ENCODE peak calls at places on chromosomes 2 and 18, in six cellular contexts. R is spleen; I is CD8-positive, alpha-beta memory T cell; B is lower lobe of right lung; A is right cardiac atrium; D is SJSA1. P is an unnamed sample.

GRCh38 chr2:38279201-38279600 is 97.9 kb downstream of the ATL2 start:
- DNase-seq in R (no peak), I (no peak), B (no peak), A (no peak), D (no peak), P (no peak)

GRCh38 chr2:224033601-224034000 is 5.5 kb downstream of the SERPINE2 start:
- DNase-seq in R (no peak), I (no peak), B (no peak), A (no peak), D (no peak), P (no peak)

GRCh38 chr2:188983427-188984101 is 9.4 kb downstream of the COL3A1 start:
- DNase-seq in R (no peak), I (no peak), B (no peak), A (no peak), D (peak; percentile 38), P (no peak)

GRCh38 chr2:156147594-156148330 is 184.8 kb downstream of the NR4A2 start:
- DNase-seq in R (no peak), I (no peak), B (no peak), A (no peak), D (no peak), P (no peak)

GRCh38 chr2:212777020-212777491 is 238.5 kb upstream of the ERBB4 start:
- DNase-seq in R (no peak), I (peak; percentile 14), B (no peak), A (no peak), D (peak; percentile 39), P (no peak)

GRCh38 chr2:10495311-10495987 is 47.3 kb upstream of the ODC1 start:
- DNase-seq in R (peak; percentile 52), I (no peak), B (no peak), A (no peak), D (no peak), P (no peak)

GRCh38 chr2:241903121-241904010 is 33.8 kb downstream of the RTP5 start:
- DNase-seq in R (peak; percentile 64), I (no peak), B (peak; percentile 35), A (no peak), D (no peak), P (no peak)

GRCh38 chr18:42583197-42583776 is 532.2 kb downstream of the RIT2 start:
- DNase-seq in R (no peak), I (no peak), B (no peak), A (no peak), D (no peak), P (no peak)

GRCh38 chr2:98518106-98518505 is 73.4 kb downstream of the INPP4A start:
- DNase-seq in R (peak; percentile 81), I (peak; percentile 53), B (no peak), A (no peak), D (no peak), P (peak; percentile 68)

GRCh38 chr2:113760400-113760799 is 4.0 kb upstream of the SLC35F5 start:
- DNase-seq in R (no peak), I (no peak), B (no peak), A (no peak), D (no peak), P (no peak)

GRCh38 chr2:18247282-18248110 is 313.0 kb downstream of the RDH14 start:
- DNase-seq in R (no peak), I (no peak), B (no peak), A (no peak), D (peak; percentile 66), P (no peak)

GRCh38 chr2:71465961-71466300 is 12.6 kb downstream of the DYSF start:
- DNase-seq in R (no peak), I (no peak), B (no peak), A (no peak), D (no peak), P (no peak)

GRCh38 chr2:727071-727470 is 49.9 kb upstream of the TMEM18 start:
- DNase-seq in R (no peak), I (no peak), B (no peak), A (no peak), D (no peak), P (no peak)

GRCh38 chr2:192043216-192043870 is 151.4 kb downstream of the TMEFF2 start:
- DNase-seq in R (no peak), I (no peak), B (no peak), A (no peak), D (no peak), P (no peak)

GRCh38 chr2:30631051-30631671 is 176.1 kb downstream of the CAPN13 start:
- DNase-seq in R (no peak), I (peak; percentile 18), B (no peak), A (no peak), D (no peak), P (no peak)

GRCh38 chr2:67213270-67213670 is 183.9 kb upstream of the ETAA1 start:
- DNase-seq in R (no peak), I (no peak), B (no peak), A (no peak), D (no peak), P (peak; percentile 53)

GRCh38 chr2:177545981-177546600 is 153.5 kb downstream of the AGPS start:
- DNase-seq in R (no peak), I (no peak), B (no peak), A (no peak), D (no peak), P (no peak)

GRCh38 chr2:223383315-223383714 is 218.8 kb downstream of the SCG2 start:
- DNase-seq in R (no peak), I (no peak), B (no peak), A (no peak), D (no peak), P (no peak)

GRCh38 chr2:40487592-40487991 is 35.7 kb upstream of the SLC8A1 start:
- DNase-seq in R (no peak), I (no peak), B (no peak), A (peak; percentile 21), D (no peak), P (no peak)

GRCh38 chr2:80548469-80548868 is 243.9 kb upstream of the LRRTM1 start:
- DNase-seq in R (no peak), I (no peak), B (no peak), A (peak; percentile 20), D (no peak), P (no peak)

GRCh38 chr18:21826196-21826595 is 85.6 kb downstream of the MIB1 start:
- DNase-seq in R (no peak), I (no peak), B (no peak), A (no peak), D (no peak), P (no peak)

GRCh38 chr2:187567126-187567525 is 12.9 kb upstream of the TFPI start:
- DNase-seq in R (no peak), I (no peak), B (no peak), A (no peak), D (no peak), P (no peak)

GRCh38 chr2:165357758-165358157 is 111.7 kb upstream of the CSRNP3 start:
- DNase-seq in R (no peak), I (no peak), B (no peak), A (no peak), D (no peak), P (no peak)

GRCh38 chr2:46666044-46666662 is 186.8 kb downstream of the TMEM247 start:
- DNase-seq in R (no peak), I (no peak), B (no peak), A (peak; percentile 80), D (no peak), P (peak; percentile 95)

GRCh38 chr2:216108310-216108966 is 710 bp upstream of the XRCC5 start:
- DNase-seq in R (no peak), I (no peak), B (no peak), A (no peak), D (peak; percentile 8), P (no peak)

GRCh38 chr2:10428355-10428754 is 19.8 kb downstream of the ODC1 start:
- DNase-seq in R (peak; percentile 58), I (no peak), B (no peak), A (no peak), D (no peak), P (no peak)

GRCh38 chr2:151774506-151774905 is 40.2 kb upstream of the NEB start:
- DNase-seq in R (no peak), I (no peak), B (no peak), A (no peak), D (peak; percentile 31), P (no peak)

GRCh38 chr2:132902626-132903025 is 232.6 kb upstream of the LYPD1 start:
- DNase-seq in R (no peak), I (no peak), B (no peak), A (no peak), D (no peak), P (no peak)

GRCh38 chr2:15664273-15665066 is 72.8 kb downstream of the DDX1 start:
- DNase-seq in R (no peak), I (no peak), B (no peak), A (no peak), D (no peak), P (no peak)

GRCh38 chr18:24964213-24964612 is 387.8 kb downstream of the ZNF521 start:
- DNase-seq in R (no peak), I (no peak), B (no peak), A (no peak), D (no peak), P (no peak)

GRCh38 chr2:226548706-226549105 is 250.9 kb downstream of the IRS1 start:
- DNase-seq in R (no peak), I (no peak), B (no peak), A (no peak), D (no peak), P (no peak)

GRCh38 chr2:52127527-52127926 is 1095.6 kb upstream of the NRXN1 start:
- DNase-seq in R (no peak), I (no peak), B (no peak), A (no peak), D (no peak), P (no peak)
- H3K9me3 ChIP-seq in R (peaks cover 3% of the 10 kb centered on the region), I (no peaks in the 10 kb centered on the region), B (no peaks in the 10 kb centered on the region), A (no peaks in the 10 kb centered on the region), D (peaks cover 5% of the 10 kb centered on the region), P (no peaks in the 10 kb centered on the region)

DNA sequence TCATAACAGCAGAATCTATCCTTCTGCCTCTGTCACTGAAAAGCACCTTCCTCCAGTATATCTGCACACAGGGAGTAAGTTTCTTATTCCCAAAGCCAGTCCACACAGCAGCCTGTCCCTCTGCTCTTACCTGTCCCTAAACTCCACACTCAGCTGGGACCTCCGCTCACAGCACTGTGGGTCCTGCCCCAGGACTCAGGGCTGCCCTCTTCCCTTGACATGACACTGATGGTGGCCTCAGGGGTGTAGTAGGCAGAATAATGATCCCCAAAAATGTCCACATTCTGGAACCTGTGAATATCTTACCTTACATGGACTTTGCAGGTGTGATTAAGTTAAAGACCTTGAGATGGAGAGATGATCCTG is 39.7 kb upstream of the EML4 start:
- DNase-seq in R (no peak), I (no peak), B (no peak), A (no peak), D (no peak), P (no peak)
- H3K4me1 ChIP-seq in R (peaks cover 77% of the 10 kb centered on the region), I (peaks cover 95% of the 10 kb centered on the region), B (peaks cover 64% of the 10 kb centered on the region), A (peaks cover 7% of the 10 kb centered on the region), D (peaks cover 78% of the 10 kb centered on the region), P (peaks cover 53% of the 10 kb centered on the region)

DNA sequence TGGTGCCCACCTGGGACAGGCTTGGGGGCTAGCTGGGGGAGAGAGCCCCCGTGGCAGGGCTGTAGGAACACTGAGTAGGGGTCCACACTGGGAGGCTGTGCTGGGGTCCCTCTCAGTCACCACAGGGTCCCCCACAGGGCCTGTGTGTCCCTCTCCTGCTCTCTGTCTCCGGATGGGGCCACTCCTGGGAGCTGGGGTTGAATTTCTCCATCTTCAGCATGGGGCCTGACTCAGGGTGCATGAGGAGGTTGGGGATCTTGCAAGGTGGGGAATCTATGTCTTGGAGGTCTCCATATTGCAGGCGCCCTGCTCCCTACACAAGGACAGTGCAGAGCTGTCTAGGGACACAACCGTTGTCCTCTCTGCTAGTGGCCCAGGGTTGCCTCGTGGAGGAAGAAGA is 78.7 kb upstream of the HDAC4 start:
- DNase-seq in R (no peak), I (no peak), B (no peak), A (no peak), D (no peak), P (no peak)
- H3K9me3 ChIP-seq in R (no peaks in the 10 kb centered on the region), I (no peaks in the 10 kb centered on the region), B (no peaks in the 10 kb centered on the region), A (no peaks in the 10 kb centered on the region), D (no peaks in the 10 kb centered on the region), P (no peaks in the 10 kb centered on the region)

GRCh38 chr18:2955966-2956521 is 56.9 kb downstream of the LPIN2 start:
- DNase-seq in R (no peak), I (no peak), B (no peak), A (no peak), D (no peak), P (no peak)
- H3K4me1 ChIP-seq in R (peaks cover 45% of the 10 kb centered on the region), I (peaks cover 71% of the 10 kb centered on the region), B (peaks cover 32% of the 10 kb centered on the region), A (peaks cover 5% of the 10 kb centered on the region), D (peaks cover 1% of the 10 kb centered on the region), P (no peaks in the 10 kb centered on the region)

P was measured in sigmoid colon.